ENCODE peak calls at places on chromosomes 5 and 9, in seven cellular contexts. X is neuronal stem cell; A is heart right ventricle; R is neural progenitor cell; P is right cardiac atrium; B is aorta; Q is effector memory CD4-positive, alpha-beta T cell. U is an unnamed sample.

GRCh38 chr5:115532517-115532916 is 12.1 kb downstream of the FEM1C start:
- DNase-seq in X (no peak), A (no peak), R (no peak), P (no peak), B (no peak), Q (no peak), U (no peak)

GRCh38 chr5:105929865-105930264 is 1740.9 kb downstream of the EFNA5 start:
- DNase-seq in X (no peak), A (no peak), R (no peak), P (no peak), B (no peak), Q (no peak), U (no peak)

GRCh38 chr9:4890929-4891328 is 94.1 kb upstream of the JAK2 start:
- DNase-seq in X (no peak), A (no peak), R (no peak), P (no peak), B (no peak), Q (no peak), U (no peak)

GRCh38 chr9:91174772-91175171 is 186.9 kb downstream of the AUH start:
- DNase-seq in X (no peak), A (no peak), R (no peak), P (no peak), B (no peak), Q (no peak), U (no peak)

GRCh38 chr5:22889714-22890113 is 36.6 kb upstream of the CDH12 start:
- DNase-seq in X (no peak), A (no peak), R (no peak), P (no peak), B (no peak), Q (no peak), U (no peak)

GRCh38 chr5:163407034-163407652 is 30.3 kb upstream of the CCNG1 start:
- DNase-seq in X (no peak), A (no peak), R (no peak), P (no peak), B (no peak), Q (no peak), U (no peak)

GRCh38 chr5:96004754-96005153 is 43.1 kb upstream of the ELL2 start:
- DNase-seq in X (no peak), A (no peak), R (no peak), P (no peak), B (no peak), Q (no peak), U (no peak)

GRCh38 chr5:163379298-163380155 is 57.9 kb upstream of the CCNG1 start:
- DNase-seq in X (no peak), A (no peak), R (no peak), P (no peak), B (no peak), Q (no peak), U (no peak)

GRCh38 chr5:180212363-180213255 is 3.6 kb upstream of the RASGEF1C start:
- DNase-seq in X (no peak), A (no peak), R (no peak), P (no peak), B (no peak), Q (no peak), U (no peak)

GRCh38 chr9:137975527-137975913 is 97.9 kb downstream of the CACNA1B start:
- DNase-seq in X (no peak), A (no peak), R (no peak), P (no peak), B (peak), Q (no peak), U (no peak)

GRCh38 chr5:111930407-111930806 is 173.4 kb upstream of the NREP start:
- DNase-seq in X (no peak), A (no peak), R (no peak), P (no peak), B (no peak), Q (no peak), U (no peak)

GRCh38 chr5:35436441-35437057 is 181.1 kb upstream of the SPEF2 start:
- DNase-seq in X (peak), A (no peak), R (peak), P (no peak), B (no peak), Q (no peak), U (no peak)

GRCh38 chr5:107619781-107620180 is 51.0 kb downstream of the EFNA5 start:
- DNase-seq in X (no peak), A (no peak), R (no peak), P (no peak), B (no peak), Q (no peak), U (no peak)

GRCh38 chr5:113331201-113331551 is 103.6 kb downstream of the TSSK1B start:
- DNase-seq in X (no peak), A (no peak), R (no peak), P (no peak), B (no peak), Q (no peak), U (no peak)

GRCh38 chr5:131609774-131610173 is 25.3 kb downstream of the RAPGEF6 start:
- DNase-seq in X (no peak), A (no peak), R (no peak), P (no peak), B (no peak), Q (no peak), U (no peak)

GRCh38 chr5:127978738-127979300 is 104.7 kb upstream of the SLC12A2 start:
- DNase-seq in X (no peak), A (no peak), R (no peak), P (no peak), B (no peak), Q (no peak), U (no peak)

GRCh38 chr9:126886194-126886830 is 25.9 kb downstream of the ZBTB34 start:
- DNase-seq in X (no peak), A (no peak), R (no peak), P (no peak), B (no peak), Q (no peak), U (no peak)

GRCh38 chr9:137564817-137565411 is 13.2 kb downstream of the MRPL41 start:
- DNase-seq in X (no peak), A (no peak), R (no peak), P (no peak), B (no peak), Q (no peak), U (no peak)

GRCh38 chr5:56696900-56697299 is 118.4 kb upstream of the MAP3K1 start:
- DNase-seq in X (no peak), A (no peak), R (no peak), P (no peak), B (no peak), Q (no peak), U (no peak)

GRCh38 chr5:14204785-14205321 is 61.7 kb downstream of the TRIO start:
- DNase-seq in X (no peak), A (peak), R (no peak), P (peak), B (no peak), Q (no peak), U (no peak)

GRCh38 chr5:14204011-14204670 is 61.0 kb downstream of the TRIO start:
- DNase-seq in X (no peak), A (no peak), R (no peak), P (no peak), B (no peak), Q (no peak), U (no peak)

GRCh38 chr5:14208071-14209021 is 65.2 kb downstream of the TRIO start:
- DNase-seq in X (no peak), A (no peak), R (no peak), P (no peak), B (no peak), Q (no peak), U (no peak)

GRCh38 chr5:14209222-14209822 is 66.2 kb downstream of the TRIO start:
- DNase-seq in X (no peak), A (no peak), R (no peak), P (no peak), B (no peak), Q (no peak), U (no peak)

DNA sequence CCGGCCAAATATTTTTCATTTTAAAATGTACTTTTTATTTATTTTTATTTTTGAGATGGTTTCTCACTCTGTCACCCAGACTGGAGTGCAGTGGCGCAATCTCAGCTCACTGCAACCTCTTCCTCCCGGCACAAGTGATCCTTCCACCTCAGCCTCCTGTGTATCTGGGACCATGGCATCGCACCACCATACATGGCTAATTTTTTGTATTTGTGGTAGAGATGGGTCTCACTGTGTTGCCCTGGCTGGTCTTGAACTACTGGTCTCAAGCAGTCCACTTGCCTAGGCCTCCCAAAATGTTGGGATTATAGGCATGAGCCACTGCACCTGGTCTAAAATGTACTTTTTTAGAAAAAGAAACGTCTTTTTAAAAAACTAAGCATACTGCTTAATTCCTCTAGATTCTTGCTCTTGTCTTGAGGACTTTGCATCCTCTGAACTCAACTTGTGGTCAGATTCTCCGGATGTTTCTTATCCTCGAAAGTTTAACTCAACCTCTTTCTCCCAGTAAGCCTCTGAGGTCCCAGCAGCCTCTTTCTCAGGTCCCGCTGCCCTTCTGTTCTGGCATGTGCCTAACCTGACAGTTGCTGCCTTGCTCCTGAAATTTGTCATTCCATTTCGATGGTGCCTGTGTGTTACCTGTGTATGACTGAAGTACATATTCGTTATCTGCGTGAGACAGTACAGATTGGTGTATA is 63.0 kb downstream of the TRIO start:
- DNase-seq in X (no peak), A (no peak), R (no peak), P (no peak), B (no peak), Q (no peak), U (no peak)
- H3K27ac ChIP-seq in X (no peak), A (no peak), R (no peak), P (no peak), B (no peak), Q (no peak), U (no peak)

DNA sequence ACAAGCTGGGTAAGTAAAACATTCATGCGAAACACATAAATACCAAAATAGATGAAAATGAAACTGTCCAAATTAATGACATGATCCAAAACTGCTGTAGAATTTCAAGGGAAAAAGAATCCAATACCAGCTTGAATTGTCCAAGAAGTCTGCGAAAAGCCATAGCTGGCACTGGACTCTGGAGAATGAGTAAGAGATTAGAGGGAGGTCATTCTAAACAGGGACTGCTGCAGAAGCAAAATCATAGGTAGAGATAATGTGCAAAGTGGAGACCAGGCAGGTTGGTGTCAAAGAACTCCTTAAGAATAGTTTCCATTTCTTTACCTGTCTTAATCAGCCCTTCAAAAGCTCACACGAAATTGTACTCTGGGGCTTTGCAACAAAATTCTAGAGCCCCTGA is 162.5 kb downstream of the NFIB start:
- DNase-seq in X (no peak), A (no peak), R (no peak), P (no peak), B (no peak), Q (no peak), U (no peak)
- H3K27ac ChIP-seq in X (no peak), A (no peak), R (no peak), P (no peak), B (no peak), Q (no peak), U (no peak)

GRCh38 chr9:97591535-97591934 is 41.6 kb downstream of the TSTD2 start:
- DNase-seq in X (no peak), A (no peak), R (no peak), P (no peak), B (no peak), Q (no peak), U (no peak)

GRCh38 chr9:97596906-97597305 is 36.3 kb downstream of the TSTD2 start:
- DNase-seq in X (no peak), A (no peak), R (no peak), P (no peak), B (no peak), Q (no peak), U (no peak)

GRCh38 chr9:97593960-97594359 is 39.2 kb downstream of the TSTD2 start:
- DNase-seq in X (no peak), A (no peak), R (no peak), P (no peak), B (no peak), Q (no peak), U (no peak)

GRCh38 chr9:97598461-97599288 is 34.5 kb downstream of the TSTD2 start:
- DNase-seq in X (peak), A (peak), R (peak), P (peak), B (no peak), Q (peak), U (peak)

DNA sequence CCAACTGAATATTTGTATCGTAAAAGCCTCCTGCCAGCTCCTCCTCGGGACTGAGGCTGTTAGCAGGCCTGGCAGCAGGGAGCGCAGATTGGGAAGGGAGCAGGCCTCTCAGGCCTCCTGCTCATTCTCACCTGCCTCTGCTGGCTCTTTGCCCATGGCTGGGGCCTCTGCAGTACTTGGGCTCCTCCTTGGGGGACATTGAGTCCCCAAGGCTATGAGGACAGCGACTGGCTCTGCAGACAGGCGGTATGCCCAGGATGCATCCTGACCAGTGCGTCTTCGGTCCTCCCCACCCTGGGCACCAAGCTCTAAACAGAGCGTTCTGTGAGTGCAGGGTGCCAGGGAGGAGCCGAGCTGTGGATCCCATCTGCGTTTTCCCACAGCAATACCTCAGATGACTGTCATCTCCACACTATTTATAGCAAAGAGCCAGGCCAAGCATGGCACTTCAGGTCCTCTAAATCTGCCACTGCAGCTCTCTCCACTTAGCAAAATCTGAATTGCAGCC is 38.7 kb downstream of the TSTD2 start:
- DNase-seq in X (no peak), A (peak), R (no peak), P (peak), B (no peak), Q (no peak), U (no peak)
- H3K27ac ChIP-seq in X (no peak), A (peak), R (no peak), P (peak), B (peak), Q (no peak), U (no peak)

DNA sequence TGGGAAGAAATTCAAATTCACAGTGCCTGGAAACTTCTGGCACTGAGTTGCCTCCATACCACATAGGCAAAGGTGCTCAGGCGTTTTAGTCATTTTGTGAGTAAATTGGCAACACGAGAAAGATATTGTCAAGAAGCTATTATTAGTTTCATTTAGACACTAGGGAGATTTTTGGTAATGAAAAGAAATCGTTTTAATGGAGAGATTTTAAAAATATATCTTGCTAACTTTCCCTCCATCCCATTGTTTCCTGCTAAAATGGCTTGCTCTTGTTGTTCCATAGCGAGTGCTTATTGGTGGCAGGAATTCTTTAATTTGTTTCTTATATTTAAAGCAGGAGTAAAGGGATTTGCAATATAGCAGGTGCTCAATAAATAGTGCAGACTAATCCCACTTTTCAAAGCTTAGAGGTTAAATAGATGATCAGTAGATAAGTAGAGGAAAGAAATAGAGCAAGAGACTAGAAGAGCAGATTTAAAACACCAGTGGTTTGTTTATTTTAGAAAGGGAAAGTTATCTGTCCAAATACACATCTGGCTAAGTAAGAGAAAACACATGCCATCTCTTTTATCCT is 9.6 kb downstream of the FOXD1 start:
- DNase-seq in X (no peak), A (no peak), R (no peak), P (no peak), B (no peak), Q (no peak), U (no peak)
- H3K27ac ChIP-seq in X (no peak), A (no peak), R (no peak), P (no peak), B (no peak), Q (no peak), U (no peak)

DNA sequence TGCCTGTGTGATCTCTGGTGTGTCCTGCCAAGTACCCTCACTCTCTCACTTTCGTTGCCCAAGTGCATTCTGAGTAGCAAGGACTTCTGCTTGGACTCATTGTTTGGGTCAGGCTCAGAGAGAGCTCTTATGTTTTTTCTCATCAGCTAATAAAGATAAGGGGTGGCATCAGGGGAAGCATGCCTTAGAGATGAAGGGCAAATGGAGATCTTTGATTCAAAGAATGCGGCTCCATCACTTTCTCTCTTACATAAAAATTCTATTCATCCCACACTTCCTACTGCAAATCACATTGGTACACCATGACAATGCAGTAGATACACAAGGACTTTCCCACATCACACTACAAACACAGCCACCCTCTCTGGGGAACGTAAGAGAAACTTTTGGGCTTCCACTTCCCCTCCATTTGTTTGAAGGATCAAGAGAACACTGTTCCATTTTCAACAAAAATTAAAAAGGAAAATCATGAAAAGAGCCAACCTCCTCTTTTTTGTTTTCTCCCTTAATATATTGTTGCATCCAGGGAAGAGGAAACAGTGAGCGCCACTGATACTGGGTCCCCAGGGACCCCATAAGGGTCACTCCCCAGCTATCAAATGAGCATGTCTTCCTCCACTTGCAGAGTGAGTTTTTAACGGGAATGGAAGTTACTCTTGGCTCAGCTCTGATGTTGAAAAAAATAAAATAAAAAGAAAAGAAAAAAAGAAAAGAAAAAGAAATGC is 73.0 kb downstream of the ZNF366 start:
- DNase-seq in X (no peak), A (no peak), R (no peak), P (no peak), B (no peak), Q (no peak), U (no peak)
- H3K27ac ChIP-seq in X (no peak), A (peak), R (no peak), P (peak), B (peak), Q (no peak), U (no peak)

DNA sequence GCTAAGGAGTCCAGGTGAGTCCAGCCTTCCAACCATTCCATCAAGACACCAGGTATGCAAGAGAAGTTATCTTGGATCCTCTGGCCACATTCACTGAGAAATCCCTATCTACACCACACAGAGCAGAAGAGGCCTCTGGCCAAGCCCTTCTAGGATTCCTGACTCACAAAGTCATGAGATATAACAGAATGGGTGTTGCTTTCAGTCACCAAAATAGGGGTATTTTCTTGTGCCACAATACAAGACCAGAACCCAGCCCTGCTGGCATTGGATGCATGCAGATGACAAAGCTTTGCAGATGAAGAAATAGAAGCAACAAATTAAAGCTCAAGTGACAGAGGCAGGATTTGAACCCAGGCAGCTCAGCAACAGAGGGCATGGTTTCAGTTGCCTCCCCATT is 73.5 kb downstream of the PTPN3 start:
- DNase-seq in X (no peak), A (no peak), R (no peak), P (no peak), B (no peak), Q (no peak), U (no peak)
- H3K27ac ChIP-seq in X (no peak), A (no peak), R (no peak), P (no peak), B (no peak), Q (no peak), U (no peak)

GRCh38 chr5:79186455-79186854 is 49.5 kb upstream of the JMY start:
- DNase-seq in X (no peak), A (no peak), R (no peak), P (no peak), B (no peak), Q (no peak), U (no peak)

GRCh38 chr5:79191457-79191856 is 44.5 kb upstream of the JMY start:
- DNase-seq in X (no peak), A (no peak), R (peak), P (no peak), B (no peak), Q (no peak), U (no peak)

GRCh38 chr5:79193643-79194042 is 42.3 kb upstream of the JMY start:
- DNase-seq in X (no peak), A (no peak), R (no peak), P (no peak), B (no peak), Q (no peak), U (no peak)

GRCh38 chr5:79189439-79190234 is 46.3 kb upstream of the JMY start:
- DNase-seq in X (no peak), A (no peak), R (no peak), P (no peak), B (no peak), Q (no peak), U (no peak)

GRCh38 chr5:79190235-79190529 is 45.7 kb upstream of the JMY start:
- DNase-seq in X (no peak), A (no peak), R (no peak), P (no peak), B (no peak), Q (no peak), U (no peak)
- H3K27ac ChIP-seq in X (no peak), A (no peak), R (no peak), P (no peak), B (no peak), Q (no peak), U (no peak)

GRCh38 chr9:20441166-20441565 is 181.1 kb downstream of the MLLT3 start:
- DNase-seq in X (no peak), A (no peak), R (no peak), P (no peak), B (no peak), Q (no peak), U (no peak)

GRCh38 chr9:20437466-20437865 is 184.8 kb downstream of the MLLT3 start:
- DNase-seq in X (no peak), A (no peak), R (no peak), P (no peak), B (no peak), Q (no peak), U (no peak)

GRCh38 chr9:20442461-20443319 is 179.6 kb downstream of the MLLT3 start:
- DNase-seq in X (no peak), A (no peak), R (no peak), P (no peak), B (no peak), Q (no peak), U (no peak)

GRCh38 chr9:20446248-20446647 is 176.1 kb downstream of the MLLT3 start:
- DNase-seq in X (no peak), A (no peak), R (no peak), P (no peak), B (no peak), Q (no peak), U (no peak)

GRCh38 chr9:20441704-20442423 is 180.4 kb downstream of the MLLT3 start:
- DNase-seq in X (no peak), A (no peak), R (no peak), P (no peak), B (no peak), Q (no peak), U (no peak)
- H3K27ac ChIP-seq in X (no peak), A (no peak), R (no peak), P (no peak), B (no peak), Q (no peak), U (no peak)